ENCODE peak calls at places on chromosomes 4 and X, in six cellular contexts. C, B, Z, U, W and A are unnamed samples.

GRCh38 chrX:88613338-88613737 is 133.7 kb upstream of the CPXCR1 start:
- DNase-seq in B (no peak), Z (no peak), W (no peak), U (no peak), C (no peak), A (peak; percentile 24)

GRCh38 chr4:151992301-151992700 is 231.5 kb upstream of the GATB start:
- DNase-seq in Z (no peak), C (no peak), U (no peak), W (no peak), B (no peak), A (no peak)

GRCh38 chr4:16118090-16118489 is 34.3 kb upstream of the PROM1 start:
- DNase-seq in B (no peak), Z (no peak), U (no peak), W (no peak), C (no peak), A (no peak)

GRCh38 chrX:19728083-19728648 is 159.2 kb downstream of the SH3KBP1 start:
- DNase-seq in U (no peak), Z (no peak), W (no peak), B (no peak), C (no peak), A (no peak)

GRCh38 chrX:368811-369562 is 17.7 kb downstream of the PPP2R3B start:
- DNase-seq in B (no peak), U (peak; percentile 39), C (no peak), W (no peak), Z (no peak), A (no peak)

GRCh38 chr4:17544831-17545234 is 29.9 kb downstream of the CLRN2 start:
- DNase-seq in Z (no peak), C (no peak), B (peak; percentile 9), W (no peak), U (no peak), A (no peak)

GRCh38 chr4:6942238-6942800 is 32.7 kb downstream of the TBC1D14 start:
- DNase-seq in W (no peak), C (no peak), B (no peak), Z (no peak), U (peak; percentile 29), A (no peak)

GRCh38 chrX:3598046-3598605 is 115.3 kb downstream of the PRKX start:
- DNase-seq in U (no peak), C (no peak), B (no peak), Z (no peak), W (no peak), A (no peak)

GRCh38 chr4:67928547-67928946 is 34.7 kb downstream of the TMPRSS11A start:
- DNase-seq in B (no peak), U (no peak), C (no peak), Z (no peak), W (no peak), A (no peak)

GRCh38 chrX:11724122-11725017 is 33.7 kb upstream of the MSL3 start:
- DNase-seq in B (no peak), Z (peak; percentile 12), C (no peak), U (peak; percentile 18), W (no peak), A (no peak)

GRCh38 chr4:178966644-178967043 is 1524.4 kb upstream of the AGA start:
- DNase-seq in W (no peak), C (no peak), B (no peak), U (no peak), Z (no peak), A (no peak)

GRCh38 chrX:17549005-17549685 is 174.1 kb downstream of the NHS start:
- DNase-seq in B (no peak), C (no peak), U (no peak), Z (no peak), W (no peak), A (no peak)

GRCh38 chr4:23822181-23822580 is 67.7 kb downstream of the PPARGC1A start:
- DNase-seq in U (no peak), C (no peak), W (no peak), Z (no peak), B (no peak), A (no peak)

GRCh38 chrX:43892471-43892870 is 10.2 kb upstream of the MAOB start:
- DNase-seq in U (no peak), W (no peak), Z (no peak), B (no peak), C (no peak), A (no peak)

GRCh38 chr4:35038845-35039244 is 1205.5 kb downstream of the ARAP2 start:
- DNase-seq in W (no peak), B (no peak), C (no peak), U (no peak), Z (no peak), A (no peak)

GRCh38 chr4:53906786-53907185 is 157.6 kb downstream of the CHIC2 start:
- DNase-seq in W (no peak), Z (no peak), B (no peak), C (no peak), U (no peak), A (no peak)

GRCh38 chr4:123953556-123953955 is 557.0 kb downstream of the SPRY1 start:
- DNase-seq in Z (no peak), U (no peak), C (no peak), W (no peak), B (no peak), A (no peak)

GRCh38 chrX:154834562-154834961 is at the start of gene SMIM9:
- DNase-seq in U (no peak), C (no peak), Z (no peak), W (no peak), B (no peak), A (no peak)

GRCh38 chr4:7557447-7557846 is 122.7 kb upstream of the PSAPL1 start:
- DNase-seq in U (peak; percentile 41), B (no peak), C (no peak), W (no peak), Z (no peak), A (no peak)

GRCh38 chr4:6719611-6720179 is 3.7 kb downstream of the BLOC1S4 start:
- DNase-seq in Z (no peak), B (no peak), W (no peak), U (no peak), C (no peak), A (no peak)

GRCh38 chr4:85968945-85969830 is 390.7 kb downstream of the MAPK10 start:
- DNase-seq in C (no peak), W (no peak), U (peak; percentile 18), Z (no peak), B (no peak), A (no peak)

GRCh38 chr4:74840931-74841330 is 46.6 kb upstream of the BTC start:
- DNase-seq in U (no peak), B (no peak), Z (no peak), C (no peak), W (no peak), A (no peak)

GRCh38 chr4:94757192-94758140 is at the start of gene BMPR1B:
- DNase-seq in B (no peak), Z (peak; percentile 22), U (no peak), W (no peak), C (no peak), A (peak; percentile 46)

GRCh38 chrX:155086202-155086840 is 15.0 kb downstream of the BRCC3 start:
- DNase-seq in B (peak; percentile 30), U (peak; percentile 22), C (no peak), Z (peak; percentile 56), W (no peak), A (peak; percentile 39)

GRCh38 chr4:139453041-139453370 is 915 bp upstream of the RAB33B start:
- DNase-seq in W (no peak), B (peak; percentile 69), Z (peak; percentile 67), C (no peak), U (peak; percentile 70), A (no peak)

GRCh38 chrX:10089378-10089795 is 67.4 kb upstream of the CLCN4 start:
- DNase-seq in W (no peak), Z (no peak), U (no peak), C (no peak), B (no peak), A (no peak)

GRCh38 chrX:65677954-65678469 is 10.6 kb downstream of the MSN start:
- DNase-seq in C (no peak), W (peak; percentile 66), B (no peak), U (peak; percentile 28), Z (no peak), A (peak; percentile 23)

GRCh38 chrX:65671966-65672365 is 4.5 kb downstream of the MSN start:
- DNase-seq in B (no peak), U (no peak), W (no peak), Z (no peak), C (no peak), A (no peak)

GRCh38 chrX:65671286-65671685 is 3.8 kb downstream of the MSN start:
- DNase-seq in B (no peak), U (no peak), Z (no peak), C (no peak), W (no peak), A (no peak)

GRCh38 chrX:65673857-65674350 is 6.5 kb downstream of the MSN start:
- DNase-seq in Z (no peak), B (no peak), C (no peak), W (no peak), U (no peak), A (no peak)

DNA sequence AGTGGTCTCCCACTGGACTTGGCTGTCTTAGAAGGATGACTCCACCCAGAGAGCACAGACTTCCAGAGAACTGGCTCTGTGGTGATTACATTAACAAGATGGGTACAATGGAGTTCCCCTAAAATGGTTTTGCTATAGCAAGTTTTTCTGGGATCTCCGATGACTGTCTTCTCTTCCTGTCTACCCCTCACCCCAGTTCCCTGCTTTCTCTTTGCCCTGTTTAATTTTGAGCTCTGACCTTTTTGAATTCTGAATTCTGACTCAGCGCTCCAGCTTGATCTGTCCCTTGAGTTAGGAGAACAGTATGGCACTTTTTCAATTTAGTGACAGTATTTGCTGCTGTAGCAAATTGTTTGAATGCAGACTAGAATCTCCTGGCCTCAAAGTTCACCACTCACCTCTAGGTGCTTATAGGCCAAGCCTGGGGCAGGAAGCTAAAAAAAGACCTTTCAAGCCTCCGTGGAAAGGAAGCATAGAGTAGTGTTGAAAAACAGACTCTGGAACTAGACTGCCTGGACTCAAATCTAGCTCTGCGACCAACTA is 7.0 kb downstream of the MSN start:
- DNase-seq in W (no peak), U (no peak), B (no peak), C (no peak), Z (no peak), A (no peak)
- H3K4me1 ChIP-seq in W (peaks cover 87% of the 10 kb centered on the region), U (peaks cover 98% of the 10 kb centered on the region), B (no peaks in the 10 kb centered on the region), C (peaks cover 50% of the 10 kb centered on the region), Z (peaks cover 18% of the 10 kb centered on the region), A (peaks cover 3% of the 10 kb centered on the region)

DNA sequence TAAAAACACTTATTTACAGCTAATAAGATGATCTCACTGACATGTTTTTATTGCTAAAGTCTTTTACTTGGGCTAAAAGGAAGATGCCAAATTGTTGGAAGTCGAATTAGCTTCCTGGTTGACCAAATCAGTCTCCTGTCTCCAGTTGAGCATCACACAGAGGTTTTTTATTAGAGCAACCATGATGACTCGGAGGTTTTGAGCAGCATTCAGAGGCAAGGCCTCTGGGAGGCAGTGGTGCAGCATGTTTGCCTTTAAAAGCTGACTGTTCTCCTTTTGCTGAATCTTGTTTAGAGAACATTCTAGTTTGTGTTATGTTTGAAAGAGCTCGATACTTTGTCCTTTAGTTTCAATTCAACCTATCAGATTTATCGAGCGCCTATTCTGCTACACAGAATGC is 2.1 kb downstream of the UCHL1 start:
- DNase-seq in B (no peak), C (no peak), U (peak; percentile 10), W (no peak), Z (no peak), A (peak; percentile 50)
- TF ChIP-seq POLR2A in B (no peak), C (no peak), U (no peak), W (no peak), Z (no peak), A (no peak)

GRCh38 chrX:109619816-109620215 is 5.2 kb downstream of the KCNE5 start:
- DNase-seq in Z (no peak), W (no peak), C (no peak), U (no peak), B (no peak), A (no peak)
- H3K4me3 ChIP-seq in Z (no peak overlapping the region), W (no peak overlapping the region), C (no peak overlapping the region), U (no peak overlapping the region), B (no peak overlapping the region), A (no peak overlapping the region)

GRCh38 chr4:10119773-10120172 is 3.2 kb upstream of the WDR1 start:
- DNase-seq in C (no peak), B (no peak), U (no peak), Z (no peak), W (no peak), A (no peak)
- H3K4me1 ChIP-seq in C (peaks cover 28% of the 10 kb centered on the region), B (peaks cover 21% of the 10 kb centered on the region), U (peaks cover 11% of the 10 kb centered on the region), Z (peaks cover 18% of the 10 kb centered on the region), W (peaks cover 35% of the 10 kb centered on the region), A (peaks cover 10% of the 10 kb centered on the region)